ENCODE peak calls at places on chromosomes 12 and 14, in seven cellular contexts. F is neural progenitor cell; H is CD8-positive, alpha-beta T cell; S is HCT116; O is small intestine; J is CD4-positive, CD25-positive, alpha-beta regulatory T cell; T is adrenal gland. C is an unnamed sample.
A peak's percentile ranks its signal among the peaks of the same experiment; 100 is the strongest.

GRCh38 chr12:89731614-89732013 is 23.0 kb upstream of the ATP2B1 start:
- DNase-seq in F (no peak), H (no peak), S (no peak), O (no peak), J (no peak), T (peak; percentile 38), C (no peak)

GRCh38 chr14:56216631-56217379 is 98.6 kb downstream of the PELI2 start:
- DNase-seq in F (no peak), H (no peak), S (no peak), O (no peak), J (no peak), T (peak; percentile 35), C (no peak)

GRCh38 chr12:116955382-116956021 is 44.8 kb downstream of the FBXW8 start:
- DNase-seq in F (no peak), H (no peak), S (peak; percentile 45), O (peak; percentile 87), J (peak; percentile 49), T (no peak), C (no peak)

GRCh38 chr14:43438056-43438455 is 1069.0 kb downstream of the FSCB start:
- DNase-seq in F (no peak), H (no peak), S (no peak), O (no peak), J (no peak), T (no peak), C (no peak)

GRCh38 chr14:49303952-49304516 is 282.1 kb downstream of the RPS29 start:
- DNase-seq in F (peak; percentile 73), H (no peak), S (no peak), O (peak; percentile 1), J (no peak), T (peak; percentile 18), C (no peak)

GRCh38 chr14:96055065-96055752 is 16.0 kb downstream of the C14orf132 start:
- DNase-seq in F (no peak), H (no peak), S (no peak), O (no peak), J (no peak), T (no peak), C (no peak)

GRCh38 chr14:91570021-91570420 is 59.9 kb upstream of the PPP4R3A start:
- DNase-seq in F (peak; percentile 92), H (no peak), S (no peak), O (no peak), J (no peak), T (no peak), C (no peak)

GRCh38 chr12:104353012-104353981 is 49.8 kb downstream of the EID3 start:
- DNase-seq in F (no peak), H (no peak), S (no peak), O (no peak), J (no peak), T (no peak), C (no peak)

GRCh38 chr14:49766839-49767238 is 1.1 kb upstream of the KLHDC2 start:
- DNase-seq in F (peak; percentile 6), H (no peak), S (no peak), O (peak; percentile 73), J (no peak), T (peak; percentile 54), C (no peak)

GRCh38 chr14:22996823-22997301 is 13.1 kb downstream of the C14orf93 start:
- DNase-seq in F (no peak), H (no peak), S (no peak), O (no peak), J (no peak), T (no peak), C (no peak)

GRCh38 chr12:45077259-45077658 is 26.4 kb upstream of the DBX2 start:
- DNase-seq in F (no peak), H (no peak), S (no peak), O (no peak), J (no peak), T (no peak), C (no peak)

GRCh38 chr14:58280954-58281787 is 17.2 kb upstream of the ARID4A start:
- DNase-seq in F (no peak), H (no peak), S (no peak), O (peak; percentile 15), J (peak; percentile 44), T (peak; percentile 83), C (no peak)

GRCh38 chr14:36423430-36423829 is 96.6 kb downstream of the NKX2-1 start:
- DNase-seq in F (peak; percentile 56), H (no peak), S (no peak), O (no peak), J (no peak), T (no peak), C (no peak)

GRCh38 chr14:28966416-28967233 is 200.0 kb downstream of the FOXG1 start:
- DNase-seq in F (no peak), H (no peak), S (no peak), O (no peak), J (no peak), T (no peak), C (no peak)

GRCh38 chr12:66405395-66405794 is 103.1 kb downstream of the HELB start:
- DNase-seq in F (no peak), H (no peak), S (no peak), O (no peak), J (no peak), T (no peak), C (no peak)

GRCh38 chr12:120353136-120353535 is 15.8 kb downstream of the MSI1 start:
- DNase-seq in F (no peak), H (no peak), S (no peak), O (no peak), J (no peak), T (no peak), C (no peak)

GRCh38 chr12:95303476-95303875 is 85.9 kb downstream of the VEZT start:
- DNase-seq in F (no peak), H (no peak), S (no peak), O (no peak), J (no peak), T (no peak), C (no peak)

GRCh38 chr14:92973265-92973797 is 50.4 kb downstream of the CHGA start:
- DNase-seq in F (peak; percentile 77), H (no peak), S (no peak), O (peak; percentile 60), J (no peak), T (peak; percentile 42), C (no peak)
- H3K9me3 ChIP-seq in F (no peaks in the 10 kb centered on the region), H (peaks cover 9% of the 10 kb centered on the region), S (peaks cover 3% of the 10 kb centered on the region), O (no peaks in the 10 kb centered on the region), J (peaks cover 12% of the 10 kb centered on the region), T (peaks cover 2% of the 10 kb centered on the region), C (peaks cover 7% of the 10 kb centered on the region)

GRCh38 chr12:3073438-3074255 is 3.5 kb upstream of the TSPAN9 start:
- DNase-seq in F (peak; percentile 84), H (peak; percentile 79), S (peak; percentile 72), O (peak; percentile 77), J (peak; percentile 77), T (peak; percentile 79), C (peak; percentile 83)

GRCh38 chr12:3078086-3078820 is 1.1 kb downstream of the TSPAN9 start:
- DNase-seq in F (no peak), H (no peak), S (no peak), O (no peak), J (no peak), T (no peak), C (no peak)

GRCh38 chr12:3076730-3077571 is at the start of gene TSPAN9:
- DNase-seq in F (peak; percentile 92), H (peak; percentile 62), S (no peak), O (peak; percentile 58), J (peak; percentile 61), T (peak; percentile 84), C (peak; percentile 48)

GRCh38 chr12:3077572-3078081 is 448 bp downstream of the TSPAN9 start:
- DNase-seq in F (no peak), H (no peak), S (no peak), O (peak; percentile 11), J (peak; percentile 19), T (no peak), C (no peak)

GRCh38 chr12:3075315-3075714 is 1.9 kb upstream of the TSPAN9 start:
- DNase-seq in F (no peak), H (no peak), S (no peak), O (no peak), J (no peak), T (no peak), C (no peak)
- H3K27ac ChIP-seq in F (no peak overlapping the region), H (no peak overlapping the region), S (no peak overlapping the region), O (no peak overlapping the region), J (no peak overlapping the region), T (no peak overlapping the region), C (no peak overlapping the region)

GRCh38 chr12:108181095-108181454 is 52.0 kb downstream of the WSCD2 start:
- DNase-seq in F (no peak), H (no peak), S (no peak), O (no peak), J (no peak), T (no peak), C (no peak)
- H3K9me3 ChIP-seq in F (no peaks in the 10 kb centered on the region), H (no peaks in the 10 kb centered on the region), S (no peaks in the 10 kb centered on the region), O (no peaks in the 10 kb centered on the region), J (no peaks in the 10 kb centered on the region), T (no peaks in the 10 kb centered on the region), C (no peaks in the 10 kb centered on the region)

GRCh38 chr14:62002636-62003035 is 240.4 kb downstream of the SNAPC1 start:
- DNase-seq in F (no peak), H (no peak), S (no peak), O (no peak), J (no peak), T (no peak), C (no peak)
- H3K27ac ChIP-seq in F (no peak overlapping the region), H (no peak overlapping the region), S (no peak overlapping the region), O (no peak overlapping the region), J (no peak overlapping the region), T (no peak overlapping the region), C (no peak overlapping the region)

DNA sequence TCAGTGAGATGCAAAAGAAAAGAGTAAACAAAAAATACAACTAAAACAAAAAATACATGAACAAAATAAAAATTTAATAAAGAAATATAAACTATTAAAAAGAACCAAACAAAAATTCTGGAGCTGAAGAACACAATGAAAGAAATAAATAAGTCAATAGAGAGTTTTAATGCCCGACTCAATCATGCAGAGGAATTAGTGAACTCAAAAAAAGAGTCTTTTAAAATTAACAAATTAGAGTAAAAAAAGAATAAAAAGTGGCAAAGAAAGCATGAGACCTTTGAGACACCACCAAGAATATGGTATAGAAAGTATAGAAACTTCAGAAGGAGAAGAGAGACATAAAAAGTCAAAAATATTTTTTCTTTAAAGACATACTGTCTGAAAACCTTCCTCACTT is 2.6 kb upstream of the KLRC1 start:
- DNase-seq in F (no peak), H (no peak), S (no peak), O (no peak), J (no peak), T (no peak), C (no peak)
- H3K9me3 ChIP-seq in F (no peaks in the 10 kb centered on the region), H (peaks cover 13% of the 10 kb centered on the region), S (peaks cover 4% of the 10 kb centered on the region), O (no peaks in the 10 kb centered on the region), J (peaks cover 9% of the 10 kb centered on the region), T (peaks cover 12% of the 10 kb centered on the region), C (no peaks in the 10 kb centered on the region)

GRCh38 chr14:75812592-75812991 is 151.5 kb downstream of the TTLL5 start:
- DNase-seq in F (no peak), H (no peak), S (no peak), O (no peak), J (no peak), T (no peak), C (no peak)
- H3K27ac ChIP-seq in F (no peak overlapping the region), H (no peak overlapping the region), S (no peak overlapping the region), O (no peak overlapping the region), J (no peak overlapping the region), T (no peak overlapping the region), C (no peak overlapping the region)

DNA sequence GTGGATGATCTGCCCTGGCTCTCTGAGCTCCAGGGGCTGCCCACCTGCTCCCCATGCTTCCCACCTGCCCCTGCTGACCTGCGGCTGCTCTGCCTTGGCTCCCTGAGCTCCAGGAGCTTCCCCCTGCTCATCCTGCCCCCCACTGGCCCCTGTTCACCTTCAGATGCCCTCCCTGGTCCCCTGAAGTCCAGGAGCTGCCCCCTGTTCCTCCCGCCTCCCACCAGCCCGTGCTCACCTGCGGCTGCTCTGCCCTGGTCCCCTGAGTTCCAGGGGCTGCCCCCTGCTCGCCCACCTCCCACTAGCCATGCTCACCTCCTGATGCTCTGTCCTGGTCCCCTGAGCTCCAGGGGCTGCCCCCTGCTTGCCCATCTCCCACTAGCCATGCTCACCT is 219.7 kb downstream of the TMEM121 start:
- DNase-seq in F (no peak), H (no peak), S (no peak), O (no peak), J (no peak), T (no peak), C (no peak)
- H3K9me3 ChIP-seq in F (no peaks in the 10 kb centered on the region), H (no peaks in the 10 kb centered on the region), S (no peaks in the 10 kb centered on the region), O (no peaks in the 10 kb centered on the region), J (no peaks in the 10 kb centered on the region), T (no peaks in the 10 kb centered on the region), C (no peaks in the 10 kb centered on the region)

C was measured in CD8-positive, alpha-beta memory T cell.